ENCODE peak calls at places on chromosomes 13 and 19, in six cellular contexts. P is fibroblast of pulmonary artery, B is head of caudate nucleus, U is aorta, L is T follicular helper cell, S is AML-193. T is an unnamed sample.

GRCh38 chr13:21326155-21327030 is 132.7 kb downstream of the ZDHHC20 start:
- DNase-seq in S (no peak), L (no peak), B (peak), U (no peak), P (peak), T (no peak)

GRCh38 chr19:17117250-17117789 is 41.7 kb downstream of the MYO9B start:
- DNase-seq in B (no peak), P (no peak), L (no peak), S (no peak), U (no peak), T (no peak)

GRCh38 chr13:70844391-70845108 is 736.3 kb upstream of the KLHL1 start:
- DNase-seq in B (no peak), L (no peak), S (no peak), P (no peak), U (no peak), T (no peak)

GRCh38 chr13:95948646-95949045 is 104.6 kb downstream of the UGGT2 start:
- DNase-seq in S (no peak), U (no peak), B (no peak), L (no peak), P (peak), T (no peak)

GRCh38 chr13:90839061-90839460 is 508.4 kb upstream of the MIR17HG start:
- DNase-seq in S (no peak), L (no peak), B (no peak), P (no peak), U (no peak), T (no peak)

GRCh38 chr13:43991773-43992201 is 112.1 kb downstream of the LACC1 start:
- DNase-seq in P (no peak), B (no peak), S (no peak), U (no peak), L (no peak), T (no peak)

GRCh38 chr13:59793107-59793506 is 370.6 kb downstream of the DIAPH3 start:
- DNase-seq in B (no peak), U (no peak), L (no peak), S (no peak), P (no peak), T (no peak)

GRCh38 chr19:13430790-13431582 is 75.3 kb downstream of the CACNA1A start:
- DNase-seq in S (peak), L (peak), U (peak), P (peak), B (peak), T (no peak)

GRCh38 chr13:27919299-27919933 is 384 bp upstream of the PDX1 start:
- DNase-seq in U (no peak), P (no peak), B (no peak), S (no peak), L (no peak), T (peak)

GRCh38 chr13:48600374-48601364 is 53.1 kb upstream of the CYSLTR2 start:
- DNase-seq in S (no peak), L (no peak), B (no peak), U (no peak), P (peak), T (no peak)

GRCh38 chr13:89097994-89098393 is 1426.8 kb downstream of the SLITRK5 start:
- DNase-seq in B (no peak), S (peak), L (no peak), P (no peak), U (no peak), T (no peak)

GRCh38 chr19:5104871-5105351 is 136.0 kb downstream of the KDM4B start:
- DNase-seq in U (no peak), B (no peak), S (no peak), L (no peak), P (no peak), T (no peak)

GRCh38 chr19:47598407-47599349 is 10.3 kb upstream of the BICRA start:
- DNase-seq in U (peak), P (peak), S (no peak), B (no peak), L (no peak), T (no peak)

GRCh38 chr19:36128392-36128736 is 11.5 kb upstream of the CAPNS1 start:
- DNase-seq in P (no peak), L (no peak), B (no peak), S (peak), U (no peak), T (no peak)

GRCh38 chr19:1725100-1726064 is 27.9 kb upstream of the ONECUT3 start:
- DNase-seq in B (peak), P (peak), U (no peak), L (no peak), S (no peak), T (peak)

GRCh38 chr19:39738809-39739208 is 980 bp upstream of the CLC start:
- DNase-seq in L (no peak), P (no peak), U (no peak), S (peak), B (no peak), T (no peak)

GRCh38 chr13:43319617-43320444 is 296.4 kb downstream of the DNAJC15 start:
- DNase-seq in S (no peak), P (no peak), L (no peak), B (no peak), U (no peak), T (no peak)

GRCh38 chr19:53333071-53333465 is 481 bp upstream of the ZNF845 start:
- DNase-seq in S (peak), L (peak), U (peak), P (no peak), B (peak), T (no peak)

GRCh38 chr19:53881482-53882390 is at the start of gene PRKCG:
- DNase-seq in B (peak), L (peak), U (peak), S (peak), P (no peak), T (no peak)

GRCh38 chr13:26529441-26529840 is 28.0 kb upstream of the WASF3 start:
- DNase-seq in S (peak), U (no peak), B (no peak), P (peak), L (no peak), T (no peak)